ENCODE peak calls at places on chromosomes 16 and 17, in five cellular contexts. V, W, L, Y and Z are unnamed samples.

GRCh38 chr16:2985457-2985856 is 5.2 kb upstream of the PKMYT1 start:
- DNase-seq in V (no peak), W (no peak), L (no peak), Y (no peak), Z (no peak)

GRCh38 chr17:64115871-64116534 is 13.9 kb downstream of the ERN1 start:
- DNase-seq in V (no peak), W (no peak), L (no peak), Y (no peak), Z (no peak)

GRCh38 chr16:85825326-85825725 is 25.8 kb downstream of the COX4I1 start:
- DNase-seq in V (no peak), W (no peak), L (no peak), Y (no peak), Z (no peak)

GRCh38 chr17:57760001-57760400 is 14.9 kb upstream of the CCDC182 start:
- DNase-seq in V (no peak), W (no peak), L (no peak), Y (no peak), Z (no peak)

GRCh38 chr17:79537061-79537460 is 73.8 kb downstream of the RBFOX3 start:
- DNase-seq in V (no peak), W (no peak), L (no peak), Y (no peak), Z (no peak)

GRCh38 chr17:57464191-57464864 is 208.0 kb downstream of the MSI2 start:
- DNase-seq in V (no peak), W (no peak), L (no peak), Y (no peak), Z (no peak)

GRCh38 chr16:86634290-86634689 is 55.9 kb downstream of the FOXL1 start:
- DNase-seq in V (no peak), W (no peak), L (no peak), Y (no peak), Z (no peak)

GRCh38 chr16:84841787-84842300 is 22.1 kb downstream of the CRISPLD2 start:
- DNase-seq in V (peak; percentile 71), W (no peak), L (no peak), Y (no peak), Z (no peak)

GRCh38 chr16:66741971-66742396 is 9.4 kb downstream of the DYNC1LI2 start:
- DNase-seq in V (no peak), W (no peak), L (no peak), Y (no peak), Z (no peak)

GRCh38 chr17:50848691-50849090 is 13.3 kb downstream of the WFIKKN2 start:
- DNase-seq in V (no peak), W (no peak), L (no peak), Y (no peak), Z (no peak)

GRCh38 chr17:51585514-51586104 is 325.3 kb downstream of the UTP18 start:
- DNase-seq in V (no peak), W (no peak), L (no peak), Y (no peak), Z (no peak)

GRCh38 chr17:78488156-78488555 is 89.0 kb downstream of the DNAH17 start:
- DNase-seq in V (no peak), W (no peak), L (no peak), Y (no peak), Z (no peak)

GRCh38 chr17:40097931-40098845 is 2.2 kb downstream of the NR1D1 start:
- DNase-seq in V (peak; percentile 72), W (no peak), L (no peak), Y (no peak), Z (no peak)

GRCh38 chr17:4220655-4221054 is 43.1 kb downstream of the ANKFY1 start:
- DNase-seq in V (no peak), W (no peak), L (no peak), Y (no peak), Z (no peak)

GRCh38 chr17:10752696-10753095 is 22.9 kb upstream of the TMEM220 start:
- DNase-seq in V (no peak), W (no peak), L (no peak), Y (no peak), Z (no peak)

GRCh38 chr16:81723098-81723723 is 55.9 kb upstream of the PLCG2 start:
- DNase-seq in V (no peak), W (peak; percentile 72), L (no peak), Y (no peak), Z (peak; percentile 79)

GRCh38 chr17:30824002-30824355 is 513 bp downstream of the CRLF3 start:
- DNase-seq in V (no peak), W (no peak), L (peak; percentile 26), Y (no peak), Z (peak; percentile 57)

GRCh38 chr17:7916799-7917198 is 710 bp upstream of the RNF227 start:
- DNase-seq in V (no peak), W (no peak), L (no peak), Y (no peak), Z (no peak)

GRCh38 chr17:31425646-31426045 is 34.2 kb downstream of the RAB11FIP4 start:
- DNase-seq in V (no peak), W (no peak), L (no peak), Y (no peak), Z (no peak)

GRCh38 chr17:82710499-82711232 is 5.8 kb upstream of the FN3KRP start:
- DNase-seq in V (no peak), W (no peak), L (no peak), Y (no peak), Z (no peak)

GRCh38 chr17:63824362-63824761 is 2.9 kb upstream of the PSMC5 start:
- DNase-seq in V (no peak), W (no peak), L (no peak), Y (no peak), Z (no peak)

GRCh38 chr16:75647492-75648264 is at the start of the genes KARS1 and TERF2IP:
- DNase-seq in V (peak; percentile 93), W (peak; percentile 96), L (peak; percentile 95), Y (peak; percentile 63), Z (peak; percentile 93)

GRCh38 chr16:70345840-70346239 is 863 bp upstream of the DDX19A start:
- DNase-seq in V (no peak), W (no peak), L (no peak), Y (no peak), Z (no peak)

GRCh38 chr16:67641779-67642708 is 2.9 kb upstream of the CARMIL2 start:
- DNase-seq in V (peak; percentile 74), W (no peak), L (no peak), Y (no peak), Z (no peak)

GRCh38 chr17:62859146-62859545 is 51.0 kb upstream of the MARCHF10 start:
- DNase-seq in V (no peak), W (no peak), L (no peak), Y (no peak), Z (no peak)

GRCh38 chr17:48719642-48720262 is 2.6 kb downstream of the PRAC1 start:
- DNase-seq in V (no peak), W (peak; percentile 35), L (no peak), Y (no peak), Z (peak; percentile 41)

GRCh38 chr17:76540381-76541300 is 797 bp downstream of the PRCD start:
- DNase-seq in V (peak; percentile 94), W (peak; percentile 62), L (no peak), Y (no peak), Z (peak; percentile 84)

GRCh38 chr16:58378401-58378800 is 13.9 kb upstream of the GINS3 start:
- DNase-seq in V (no peak), W (no peak), L (no peak), Y (no peak), Z (no peak)

GRCh38 chr16:27400751-27401620 is 988 bp upstream of the IL21R start:
- DNase-seq in V (no peak), W (no peak), L (no peak), Y (no peak), Z (no peak)

GRCh38 chr17:22267019-22267418 is 574.7 kb downstream of the KCNJ18 start:
- DNase-seq in V (no peak), W (no peak), L (no peak), Y (no peak), Z (no peak)

GRCh38 chr17:42403150-42403549 is 14.9 kb upstream of the STAT3 start:
- DNase-seq in V (no peak), W (peak; percentile 76), L (no peak), Y (no peak), Z (peak; percentile 85)
- TF ChIP-seq CTCF in V (no peak), W (peak; percentile 83), L (no peak), Y (peak; percentile 16), Z (peak; percentile 68)

GRCh38 chr16:65123846-65124513 is 2.1 kb upstream of the CDH11 start:
- DNase-seq in V (no peak), W (no peak), L (no peak), Y (no peak), Z (no peak)
- TF ChIP-seq CTCF in V (no peak), W (no peak), L (no peak), Y (no peak), Z (no peak)

DNA sequence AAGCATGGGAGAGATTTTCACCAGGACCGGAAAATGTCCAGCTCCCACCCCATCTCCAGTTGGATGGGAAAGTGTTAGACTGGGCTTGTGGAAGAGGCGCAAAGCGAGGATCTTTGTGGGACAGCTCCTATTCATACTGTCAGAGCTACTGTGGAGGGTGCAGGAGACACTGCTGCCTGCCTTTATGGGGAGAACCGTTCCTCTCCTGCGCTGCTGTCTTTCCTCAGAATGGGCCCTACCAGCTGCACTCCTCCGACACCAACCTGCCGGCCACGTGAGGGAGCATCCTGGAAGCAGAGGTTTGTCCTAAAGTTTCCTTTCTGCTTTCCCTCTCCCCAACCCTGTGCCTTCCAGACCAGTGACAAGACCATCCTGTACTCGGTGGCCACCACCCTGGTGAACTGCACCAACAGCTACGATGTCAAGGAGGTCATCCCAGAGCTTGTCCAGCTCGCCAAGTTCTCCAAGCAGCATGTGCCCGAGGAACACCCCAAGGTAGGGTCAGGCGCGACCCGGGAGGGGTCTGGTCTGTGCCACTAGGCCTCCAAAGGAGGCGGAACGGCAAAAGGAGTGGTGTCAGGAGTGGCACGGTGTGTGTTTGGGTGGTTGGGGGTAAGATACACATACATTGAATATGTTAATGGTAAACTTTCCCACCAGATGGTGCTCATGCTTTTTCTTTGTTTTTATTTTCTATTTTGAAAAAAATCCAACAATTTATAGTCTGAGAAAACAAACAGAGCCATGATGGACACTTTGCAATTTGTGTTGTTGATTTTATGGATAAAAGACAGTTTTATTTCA is 23.0 kb downstream of the SLC35G3 start:
- DNase-seq in V (no peak), W (peak; percentile 53), L (peak; percentile 20), Y (no peak), Z (peak; percentile 56)
- TF ChIP-seq CTCF in V (peak; percentile 16), W (peak; percentile 11), L (peak; percentile 66), Y (peak; percentile 45), Z (peak; percentile 5)

GRCh38 chr17:44828919-44829557 is 1.0 kb downstream of the GJC1 start:
- DNase-seq in V (no peak), W (no peak), L (no peak), Y (no peak), Z (no peak)

GRCh38 chr17:44831270-44831770 is 1.2 kb upstream of the GJC1 start:
- DNase-seq in V (no peak), W (no peak), L (no peak), Y (no peak), Z (no peak)

GRCh38 chr17:44829558-44830358 is at the start of gene GJC1:
- DNase-seq in V (no peak), W (peak; percentile 61), L (peak; percentile 16), Y (no peak), Z (peak; percentile 77)

GRCh38 chr17:44830359-44831269 is 527 bp upstream of the GJC1 start:
- DNase-seq in V (no peak), W (no peak), L (no peak), Y (no peak), Z (peak; percentile 56)

DNA sequence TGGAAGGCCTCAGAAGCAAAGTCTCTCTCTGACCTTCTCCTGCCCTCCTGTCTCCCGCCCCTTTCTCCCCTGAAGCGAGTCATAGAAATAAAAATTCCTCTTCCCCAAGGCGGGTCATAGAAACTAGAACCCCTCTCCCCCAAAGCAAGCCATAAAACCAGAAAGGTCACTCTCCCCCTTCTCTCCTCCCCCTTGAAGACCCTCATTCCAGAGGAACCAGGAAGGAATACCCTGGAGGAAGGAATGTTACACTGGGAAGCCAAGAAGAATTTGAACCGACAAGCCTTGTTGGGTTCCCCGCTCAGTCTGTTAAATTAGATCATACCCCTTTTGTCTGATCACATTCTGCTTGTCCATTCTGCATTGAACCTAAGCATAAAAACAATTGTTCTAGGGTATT is 2.7 kb upstream of the GJC1 start:
- DNase-seq in V (no peak), W (no peak), L (no peak), Y (no peak), Z (no peak)
- TF ChIP-seq CTCF in V (no peak), W (no peak), L (no peak), Y (no peak), Z (no peak)